ENCODE peak calls at places on chromosomes 2 and 18, in five cellular contexts. T is pancreas; Z is CD8-positive, alpha-beta T cell; U is brain microvascular endothelial cell; C is HFF-Myc. E is an unnamed sample.

GRCh38 chr2:10137053-10137843 is 14.7 kb downstream of the RRM2 start:
- DNase-seq in Z (no peak), T (no peak), C (no peak), U (no peak), E (no peak)

GRCh38 chr2:99811544-99811943 is 321.7 kb upstream of the REV1 start:
- DNase-seq in Z (no peak), U (peak), C (peak), T (no peak), E (no peak)

GRCh38 chr18:30682667-30683066 is 359.9 kb downstream of the DSC3 start:
- DNase-seq in C (no peak), T (no peak), U (no peak), Z (no peak), E (no peak)

GRCh38 chr2:236240228-236240990 is 23.8 kb downstream of the ASB18 start:
- DNase-seq in Z (no peak), T (peak), C (no peak), U (peak), E (no peak)

GRCh38 chr18:56233595-56233994 is 404.8 kb downstream of the TXNL1 start:
- DNase-seq in C (peak), Z (no peak), T (no peak), U (peak), E (peak)

GRCh38 chr2:102141915-102142828 is at the start of gene IL1R1:
- DNase-seq in Z (no peak), T (peak), C (no peak), U (peak), E (peak)

GRCh38 chr18:55779711-55780590 is 192.0 kb upstream of the TCF4 start:
- DNase-seq in T (peak), U (no peak), C (no peak), Z (no peak), E (peak)

GRCh38 chr18:36572135-36572856 is 256.5 kb downstream of the TPGS2 start:
- DNase-seq in U (peak), C (no peak), T (peak), Z (no peak), E (no peak)

GRCh38 chr2:173706936-173707335 is 258.2 kb downstream of the SP3 start:
- DNase-seq in U (no peak), T (no peak), C (no peak), Z (no peak), E (no peak)

GRCh38 chr2:10892316-10892715 is 19.4 kb upstream of the KCNF1 start:
- DNase-seq in T (no peak), U (no peak), Z (no peak), C (no peak), E (no peak)

GRCh38 chr18:36665952-36666351 is 162.8 kb downstream of the TPGS2 start:
- DNase-seq in T (no peak), U (no peak), C (no peak), Z (no peak), E (no peak)

GRCh38 chr2:44420725-44421124 is 59.0 kb downstream of the CAMKMT start:
- DNase-seq in Z (no peak), T (no peak), C (no peak), U (no peak), E (no peak)

GRCh38 chr18:21085579-21086161 is 25.9 kb downstream of the ROCK1 start:
- DNase-seq in T (no peak), U (no peak), C (no peak), Z (no peak), E (no peak)

GRCh38 chr2:159904127-159904564 is 106.1 kb upstream of the CD302 start:
- DNase-seq in T (peak), Z (peak), C (no peak), U (no peak), E (peak)

GRCh38 chr18:70417847-70418246 is 129.0 kb downstream of the SOCS6 start:
- DNase-seq in Z (no peak), C (no peak), U (no peak), T (no peak), E (no peak)

GRCh38 chr2:10557506-10558265 is 109.6 kb upstream of the ODC1 start:
- DNase-seq in Z (no peak), C (no peak), T (no peak), U (no peak), E (no peak)

GRCh38 chr2:204177977-204178522 is 241.5 kb downstream of the ICOS start:
- DNase-seq in Z (peak), U (peak), C (no peak), T (peak), E (peak)

GRCh38 chr18:26458526-26459232 is 89.7 kb downstream of the KCTD1 start:
- DNase-seq in U (peak), Z (no peak), C (no peak), T (no peak), E (no peak)

GRCh38 chr2:33395660-33396249 is 80.7 kb upstream of the RASGRP3 start:
- DNase-seq in T (peak), C (no peak), Z (peak), U (peak), E (peak)

GRCh38 chr2:182548031-182548950 is 121.5 kb upstream of the PDE1A start:
- DNase-seq in T (no peak), C (no peak), U (peak), Z (no peak), E (no peak)

GRCh38 chr2:228180126-228181097 is 1.1 kb downstream of the SPHKAP start:
- DNase-seq in Z (no peak), C (no peak), T (no peak), U (no peak), E (no peak)

GRCh38 chr2:56542213-56542612 is 358.4 kb downstream of the CCDC85A start:
- DNase-seq in Z (no peak), U (no peak), T (no peak), C (no peak), E (no peak)

GRCh38 chr18:48319796-48320638 is 89.2 kb downstream of the ZBTB7C start:
- DNase-seq in T (no peak), U (peak), C (no peak), Z (no peak), E (no peak)

GRCh38 chr2:83112863-83113262 is 1346.2 kb downstream of the SUCLG1 start:
- DNase-seq in Z (no peak), U (no peak), T (no peak), C (no peak), E (no peak)

GRCh38 chr18:46152808-46153617 is 48.8 kb downstream of the HAUS1 start:
- DNase-seq in C (no peak), Z (no peak), T (no peak), U (no peak), E (no peak)

GRCh38 chr2:182435754-182436153 is 8.9 kb upstream of the PDE1A start:
- DNase-seq in Z (no peak), T (no peak), U (peak), C (no peak), E (no peak)

GRCh38 chr18:35345460-35345921 is 1.3 kb upstream of the ZNF24 start:
- DNase-seq in Z (no peak), T (peak), U (no peak), C (no peak), E (no peak)

GRCh38 chr2:227655454-227655853 is 11.2 kb upstream of the SCYGR5 start:
- DNase-seq in Z (no peak), U (peak), T (no peak), C (peak), E (no peak)

GRCh38 chr2:223956267-223956666 is 996 bp upstream of the MRPL44 start:
- DNase-seq in U (no peak), T (no peak), C (no peak), Z (no peak), E (no peak)

GRCh38 chr2:223949241-223949640 is 4.1 kb upstream of the WDFY1 start:
- DNase-seq in U (no peak), Z (no peak), T (no peak), C (no peak), E (no peak)

GRCh38 chr2:223950448-223951347 is 5.6 kb upstream of the WDFY1 start:
- DNase-seq in U (no peak), Z (no peak), C (no peak), T (no peak), E (no peak)

GRCh38 chr2:223954401-223954800 is 2.9 kb upstream of the MRPL44 start:
- DNase-seq in Z (no peak), C (no peak), T (no peak), U (peak), E (no peak)

DNA sequence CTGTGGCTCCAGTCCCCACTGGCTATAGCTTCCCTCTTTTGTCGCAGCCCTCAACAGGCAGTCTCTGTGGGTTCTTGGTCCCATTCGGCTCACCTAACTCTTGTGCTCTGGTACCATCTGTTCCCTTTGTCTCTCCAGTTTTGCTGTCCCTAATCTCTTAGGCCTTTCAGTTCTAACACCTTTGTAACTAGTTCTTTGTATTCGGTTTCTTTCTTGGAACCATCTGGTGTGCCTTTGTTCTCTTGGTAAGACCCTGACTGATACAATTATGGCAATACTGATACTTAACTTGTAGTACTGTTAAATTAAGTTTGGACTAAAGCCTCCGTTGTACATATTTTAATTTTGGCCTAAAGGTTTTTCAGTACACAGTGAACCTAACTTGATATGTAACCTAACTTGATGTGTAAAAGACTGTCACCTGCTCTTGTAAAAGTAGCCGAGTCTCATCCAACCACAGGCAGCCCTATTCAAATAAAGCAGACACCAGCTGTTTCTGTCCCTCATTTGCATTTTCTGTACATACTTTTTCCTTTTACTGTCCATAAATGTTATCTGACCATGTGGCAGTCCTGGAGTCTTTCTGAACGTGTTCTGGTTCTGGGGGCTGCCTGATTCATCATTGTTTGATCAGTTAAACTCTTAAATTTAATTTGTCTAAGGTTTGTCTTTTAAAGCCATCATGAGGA is 4.8 kb upstream of the MRPL44 start:
- DNase-seq in Z (no peak), T (no peak), C (no peak), U (no peak), E (no peak)
- H3K4me3 ChIP-seq in Z (no peak), T (no peak), C (no peak), U (no peak), E (no peak)

GRCh38 chr18:49495480-49495879 is 8.4 kb upstream of the C18orf32 start:
- DNase-seq in T (no peak), Z (no peak), C (no peak), U (no peak), E (no peak)

GRCh38 chr18:49494660-49495059 is 7.6 kb upstream of the C18orf32 start:
- DNase-seq in C (no peak), U (no peak), T (no peak), Z (no peak), E (no peak)

GRCh38 chr18:49495074-49495473 is 8.0 kb upstream of the C18orf32 start:
- DNase-seq in Z (no peak), C (no peak), U (no peak), T (no peak), E (no peak)

GRCh38 chr18:49499046-49499637 is 12.1 kb upstream of the C18orf32 start:
- DNase-seq in C (no peak), Z (no peak), U (no peak), T (no peak), E (no peak)

GRCh38 chr18:49500136-49500921 is 13.3 kb upstream of the C18orf32 start:
- DNase-seq in C (no peak), U (no peak), Z (no peak), T (no peak), E (no peak)
- H3K4me3 ChIP-seq in C (no peak), U (no peak), Z (no peak), T (no peak), E (no peak)

DNA sequence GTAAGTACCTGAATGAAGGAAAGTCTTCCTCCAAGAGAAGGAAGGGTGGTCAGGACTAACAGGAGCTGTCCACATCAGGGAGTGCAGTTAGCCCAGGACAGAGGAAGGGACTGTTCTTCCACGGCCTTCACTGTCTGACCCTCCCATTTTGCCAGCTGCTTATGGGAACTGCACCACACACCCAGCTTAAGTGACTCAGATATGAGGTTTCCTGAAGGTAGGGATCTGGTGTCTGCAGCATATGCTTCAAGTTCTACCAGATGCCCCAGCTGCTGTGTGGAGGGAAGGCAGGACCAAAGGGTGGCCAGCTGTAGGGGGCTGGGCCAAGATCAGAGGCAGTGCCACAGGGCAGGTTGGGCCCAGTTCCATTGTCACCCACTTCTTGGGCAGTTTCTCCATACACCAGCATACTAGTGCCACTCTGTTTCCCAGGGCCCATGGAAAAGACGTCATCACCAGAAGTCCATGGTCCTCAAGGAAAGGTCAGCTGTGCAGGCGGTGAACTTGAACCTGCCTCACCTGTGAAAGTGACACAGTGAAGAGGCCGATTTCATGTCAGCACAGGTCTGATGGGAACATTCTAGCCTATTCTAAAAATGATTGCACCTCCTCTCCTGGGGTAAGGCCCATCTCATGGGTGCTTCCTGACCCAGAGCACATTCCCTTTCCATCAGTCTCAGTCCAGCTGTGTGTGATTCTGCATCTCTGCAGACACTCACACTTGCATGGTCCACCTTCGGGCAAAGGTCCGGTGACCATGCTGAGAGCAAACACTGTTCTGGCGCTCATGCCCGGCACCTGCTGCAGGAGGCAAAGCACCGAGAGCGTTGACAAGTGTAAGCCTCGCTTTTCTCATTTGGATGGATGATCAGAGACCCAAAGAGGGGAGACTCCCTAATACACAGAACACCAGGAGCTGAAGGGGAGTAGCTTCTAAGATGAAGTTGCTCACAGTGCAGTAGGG is 68.0 kb downstream of the ACAA2 start:
- DNase-seq in U (no peak), T (no peak), C (peak), Z (no peak), E (no peak)
- H3K4me3 ChIP-seq in U (no peak), T (no peak), C (no peak), Z (no peak), E (no peak)

GRCh38 chr2:48049371-48049770 is 143.1 kb upstream of the FBXO11 start:
- DNase-seq in T (no peak), Z (no peak), U (no peak), C (no peak), E (no peak)
- H3K4me3 ChIP-seq in T (no peak), Z (no peak), U (no peak), C (no peak), E (no peak)

GRCh38 chr18:57709335-57709734 is 87.7 kb upstream of the NARS1 start:
- DNase-seq in C (no peak), Z (no peak), T (no peak), U (no peak), E (no peak)
- H3K4me3 ChIP-seq in C (no peak), Z (no peak), T (no peak), U (no peak), E (no peak)

GRCh38 chr2:240024766-240025165 is 376 bp downstream of the NDUFA10 start:
- DNase-seq in U (no peak), Z (no peak), C (no peak), T (no peak), E (no peak)

GRCh38 chr2:240023792-240024191 is 1.4 kb downstream of the NDUFA10 start:
- DNase-seq in C (no peak), U (no peak), T (no peak), Z (no peak), E (no peak)

GRCh38 chr2:240018071-240018750 is 6.9 kb downstream of the NDUFA10 start:
- DNase-seq in T (no peak), C (no peak), Z (no peak), U (no peak), E (no peak)

GRCh38 chr2:240021488-240022104 is 3.5 kb downstream of the NDUFA10 start:
- DNase-seq in C (peak), Z (peak), U (peak), T (peak), E (peak)
- H3K4me3 ChIP-seq in C (no peak), Z (no peak), U (no peak), T (no peak), E (no peak)

E was measured in aorta.